ENCODE peak calls at places on chromosome 2, in six cellular contexts. One of them, this sample, is unnamed.

GRCh38 chr2:98829586-98830270 is 98.8 kb upstream of the MGAT4A start:
- DNase-seq in chondrocyte: no peak
- DNase-seq in CD8-positive, alpha-beta T cell: no peak
- DNase-seq in A549: no peak
- DNase-seq in fibroblast of the aortic adventitia: no peak
- DNase-seq in Calu3: no peak
- DNase-seq in this sample: no peak

GRCh38 chr2:186959486-186959885 is 110.5 kb upstream of the ZSWIM2 start:
- DNase-seq in chondrocyte: no peak
- DNase-seq in CD8-positive, alpha-beta T cell: no peak
- DNase-seq in A549: no peak
- DNase-seq in fibroblast of the aortic adventitia: no peak
- DNase-seq in Calu3: no peak
- DNase-seq in this sample: no peak

GRCh38 chr2:130890941-130891669 is 54.4 kb downstream of the ARHGEF4 start:
- DNase-seq in chondrocyte: no peak
- DNase-seq in CD8-positive, alpha-beta T cell: no peak
- DNase-seq in A549: no peak
- DNase-seq in fibroblast of the aortic adventitia: no peak
- DNase-seq in Calu3: no peak
- DNase-seq in this sample: no peak

GRCh38 chr2:85760371-85760770 is 6.6 kb downstream of the ATOH8 start:
- DNase-seq in chondrocyte: no peak
- DNase-seq in CD8-positive, alpha-beta T cell: no peak
- DNase-seq in A549: no peak
- DNase-seq in fibroblast of the aortic adventitia: peak; percentile 74
- DNase-seq in Calu3: no peak
- DNase-seq in this sample: no peak

GRCh38 chr2:134926231-134926931 is 7.8 kb downstream of the CCNT2 start:
- DNase-seq in chondrocyte: no peak
- DNase-seq in CD8-positive, alpha-beta T cell: no peak
- DNase-seq in A549: peak; percentile 22
- DNase-seq in fibroblast of the aortic adventitia: peak; percentile 27
- DNase-seq in Calu3: no peak
- DNase-seq in this sample: no peak

GRCh38 chr2:8135051-8135675 is 546.7 kb upstream of the ID2 start:
- DNase-seq in chondrocyte: no peak
- DNase-seq in CD8-positive, alpha-beta T cell: no peak
- DNase-seq in A549: no peak
- DNase-seq in fibroblast of the aortic adventitia: no peak
- DNase-seq in Calu3: no peak
- DNase-seq in this sample: no peak

GRCh38 chr2:30947686-30948085 is 140.4 kb upstream of the CAPN13 start:
- DNase-seq in chondrocyte: no peak
- DNase-seq in CD8-positive, alpha-beta T cell: no peak
- DNase-seq in A549: no peak
- DNase-seq in fibroblast of the aortic adventitia: no peak
- DNase-seq in Calu3: no peak
- DNase-seq in this sample: no peak

GRCh38 chr2:145752091-145752806 is 1232.3 kb upstream of the ZEB2 start:
- DNase-seq in chondrocyte: no peak
- DNase-seq in CD8-positive, alpha-beta T cell: no peak
- DNase-seq in A549: peak; percentile 64
- DNase-seq in fibroblast of the aortic adventitia: peak; percentile 94
- DNase-seq in Calu3: peak; percentile 60
- DNase-seq in this sample: peak; percentile 3

GRCh38 chr2:26605195-26605968 is 35.8 kb downstream of the CIB4 start:
- DNase-seq in chondrocyte: no peak
- DNase-seq in CD8-positive, alpha-beta T cell: no peak
- DNase-seq in A549: peak; percentile 78
- DNase-seq in fibroblast of the aortic adventitia: peak; percentile 65
- DNase-seq in Calu3: peak; percentile 66
- DNase-seq in this sample: peak; percentile 33

GRCh38 chr2:36528274-36528673 is 69.7 kb downstream of the FEZ2 start:
- DNase-seq in chondrocyte: no peak
- DNase-seq in CD8-positive, alpha-beta T cell: no peak
- DNase-seq in A549: no peak
- DNase-seq in fibroblast of the aortic adventitia: no peak
- DNase-seq in Calu3: no peak
- DNase-seq in this sample: no peak

GRCh38 chr2:79272616-79273015 is 113.1 kb upstream of the REG3A start:
- DNase-seq in chondrocyte: no peak
- DNase-seq in CD8-positive, alpha-beta T cell: no peak
- DNase-seq in A549: no peak
- DNase-seq in fibroblast of the aortic adventitia: no peak
- DNase-seq in Calu3: no peak
- DNase-seq in this sample: no peak

GRCh38 chr2:79271456-79271855 is 111.9 kb upstream of the REG3A start:
- DNase-seq in chondrocyte: no peak
- DNase-seq in CD8-positive, alpha-beta T cell: no peak
- DNase-seq in A549: no peak
- DNase-seq in fibroblast of the aortic adventitia: no peak
- DNase-seq in Calu3: no peak
- DNase-seq in this sample: no peak

GRCh38 chr2:79275863-79276262 is 116.3 kb upstream of the REG3A start:
- DNase-seq in chondrocyte: no peak
- DNase-seq in CD8-positive, alpha-beta T cell: no peak
- DNase-seq in A549: no peak
- DNase-seq in fibroblast of the aortic adventitia: no peak
- DNase-seq in Calu3: no peak
- DNase-seq in this sample: no peak

DNA sequence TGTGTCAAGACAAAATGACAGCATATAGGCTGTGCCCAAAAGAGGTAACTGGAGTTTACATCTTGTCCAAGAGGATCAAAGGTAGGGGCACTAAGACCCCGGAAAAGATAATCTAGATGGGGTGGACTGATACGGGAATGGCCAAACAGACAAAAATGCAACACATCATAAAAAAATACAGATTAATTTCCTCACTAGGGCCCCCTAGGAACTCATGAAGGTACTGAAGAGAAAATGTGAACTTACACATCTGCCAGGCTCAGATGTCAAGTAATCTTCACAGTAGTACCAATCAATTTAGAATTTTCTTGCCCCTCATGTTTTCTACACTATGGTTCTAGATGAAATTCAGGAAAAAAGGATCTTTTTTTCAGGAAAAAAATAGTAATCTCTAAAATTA is 115.6 kb upstream of the REG3A start:
- DNase-seq in chondrocyte: no peak
- DNase-seq in CD8-positive, alpha-beta T cell: no peak
- DNase-seq in A549: no peak
- DNase-seq in fibroblast of the aortic adventitia: no peak
- DNase-seq in Calu3: no peak
- DNase-seq in this sample: no peak
- TF ChIP-seq CTCF in chondrocyte: no peak
- TF ChIP-seq CTCF in CD8-positive, alpha-beta T cell: no peak
- TF ChIP-seq CTCF in A549: no peak
- TF ChIP-seq CTCF in fibroblast of the aortic adventitia: no peak
- TF ChIP-seq CTCF in Calu3: no peak
- TF ChIP-seq CTCF in this sample: peak; percentile 31

GRCh38 chr2:211447545-211447944 is 891.1 kb downstream of the CPS1 start:
- DNase-seq in chondrocyte: no peak
- DNase-seq in CD8-positive, alpha-beta T cell: no peak
- DNase-seq in A549: no peak
- DNase-seq in fibroblast of the aortic adventitia: no peak
- DNase-seq in Calu3: no peak
- DNase-seq in this sample: no peak
- TF ChIP-seq CTCF in chondrocyte: no peak
- TF ChIP-seq CTCF in CD8-positive, alpha-beta T cell: no peak
- TF ChIP-seq CTCF in A549: no peak
- TF ChIP-seq CTCF in fibroblast of the aortic adventitia: no peak
- TF ChIP-seq CTCF in Calu3: no peak
- TF ChIP-seq CTCF in this sample: no peak

GRCh38 chr2:83817511-83817910 is 641.6 kb downstream of the SUCLG1 start:
- DNase-seq in chondrocyte: no peak
- DNase-seq in CD8-positive, alpha-beta T cell: no peak
- DNase-seq in A549: peak; percentile 14
- DNase-seq in fibroblast of the aortic adventitia: peak; percentile 0
- DNase-seq in Calu3: no peak
- DNase-seq in this sample: no peak
- TF ChIP-seq CTCF in chondrocyte: peak; percentile 46
- TF ChIP-seq CTCF in CD8-positive, alpha-beta T cell: no peak
- TF ChIP-seq CTCF in A549: peak; percentile 11
- TF ChIP-seq CTCF in fibroblast of the aortic adventitia: no peak
- TF ChIP-seq CTCF in Calu3: no peak
- TF ChIP-seq CTCF in this sample: peak; percentile 58

GRCh38 chr2:231665208-231665921 is 43.0 kb upstream of the PTMA start:
- DNase-seq in chondrocyte: no peak
- DNase-seq in CD8-positive, alpha-beta T cell: no peak
- DNase-seq in A549: no peak
- DNase-seq in fibroblast of the aortic adventitia: no peak
- DNase-seq in Calu3: no peak
- DNase-seq in this sample: no peak

GRCh38 chr2:231667497-231667896 is 40.8 kb upstream of the PTMA start:
- DNase-seq in chondrocyte: no peak
- DNase-seq in CD8-positive, alpha-beta T cell: no peak
- DNase-seq in A549: no peak
- DNase-seq in fibroblast of the aortic adventitia: no peak
- DNase-seq in Calu3: no peak
- DNase-seq in this sample: no peak

GRCh38 chr2:231664727-231665126 is 43.6 kb upstream of the PTMA start:
- DNase-seq in chondrocyte: no peak
- DNase-seq in CD8-positive, alpha-beta T cell: no peak
- DNase-seq in A549: no peak
- DNase-seq in fibroblast of the aortic adventitia: no peak
- DNase-seq in Calu3: no peak
- DNase-seq in this sample: no peak

GRCh38 chr2:231667096-231667427 is 41.3 kb upstream of the PTMA start:
- DNase-seq in chondrocyte: no peak
- DNase-seq in CD8-positive, alpha-beta T cell: no peak
- DNase-seq in A549: no peak
- DNase-seq in fibroblast of the aortic adventitia: no peak
- DNase-seq in Calu3: no peak
- DNase-seq in this sample: no peak

DNA sequence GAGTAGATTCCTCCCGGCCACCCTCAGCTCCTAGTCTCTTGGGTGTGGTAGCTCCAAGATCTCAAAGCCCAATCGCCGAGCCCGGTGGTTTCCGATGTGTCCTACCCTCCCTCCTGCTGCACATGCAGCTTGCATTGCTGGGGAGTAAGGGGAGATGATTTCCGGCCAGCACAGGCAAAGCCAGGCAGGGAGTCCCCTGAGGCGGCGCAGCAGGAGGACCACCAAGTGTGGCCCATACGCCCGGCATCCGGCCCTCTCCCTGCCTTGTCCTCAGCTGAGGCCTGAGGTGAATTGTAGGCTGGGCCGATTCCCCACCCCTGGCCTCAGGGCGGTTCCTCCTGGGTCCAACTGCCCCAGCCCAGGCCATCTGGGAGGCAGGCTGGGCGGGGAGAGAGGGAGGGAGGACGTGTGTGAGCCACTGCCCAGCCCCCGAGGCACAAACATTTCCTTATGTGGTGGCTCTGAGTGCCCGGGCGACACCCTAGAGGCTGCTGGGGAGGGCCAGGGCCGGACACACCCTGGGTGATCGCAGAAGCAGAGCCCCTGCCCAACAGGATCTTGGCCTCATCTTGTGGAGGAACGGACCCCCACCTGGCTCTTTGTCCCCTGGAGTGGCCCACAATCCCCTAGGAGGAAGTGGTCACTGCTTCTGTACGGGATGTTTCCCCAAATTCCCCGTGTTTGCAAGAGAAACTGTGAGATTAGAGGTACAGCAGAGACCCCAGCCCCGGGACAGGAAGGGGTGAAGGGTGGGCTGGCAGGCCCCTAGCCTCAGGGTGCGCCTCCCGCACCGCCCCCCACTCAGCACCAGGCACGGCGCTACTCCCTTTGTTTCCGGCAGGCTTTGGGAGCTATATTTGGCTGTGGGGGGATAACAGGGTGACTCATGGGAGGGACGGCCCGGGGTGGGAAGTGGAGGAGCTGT is 41.9 kb upstream of the PTMA start:
- DNase-seq in chondrocyte: no peak
- DNase-seq in CD8-positive, alpha-beta T cell: no peak
- DNase-seq in A549: peak; percentile 97
- DNase-seq in fibroblast of the aortic adventitia: peak; percentile 84
- DNase-seq in Calu3: peak; percentile 97
- DNase-seq in this sample: peak; percentile 62
- TF ChIP-seq CTCF in chondrocyte: peak; percentile 37
- TF ChIP-seq CTCF in CD8-positive, alpha-beta T cell: no peak
- TF ChIP-seq CTCF in A549: no peak
- TF ChIP-seq CTCF in fibroblast of the aortic adventitia: peak; percentile 1
- TF ChIP-seq CTCF in Calu3: no peak
- TF ChIP-seq CTCF in this sample: no peak

GRCh38 chr2:46490521-46491141 is 11.3 kb downstream of the TMEM247 start:
- DNase-seq in chondrocyte: no peak
- DNase-seq in CD8-positive, alpha-beta T cell: no peak
- DNase-seq in A549: no peak
- DNase-seq in fibroblast of the aortic adventitia: peak; percentile 58
- DNase-seq in Calu3: peak; percentile 30
- DNase-seq in this sample: peak; percentile 42
- TF ChIP-seq CTCF in chondrocyte: no peak
- TF ChIP-seq CTCF in CD8-positive, alpha-beta T cell: no peak
- TF ChIP-seq CTCF in A549: no peak
- TF ChIP-seq CTCF in fibroblast of the aortic adventitia: no peak
- TF ChIP-seq CTCF in Calu3: no peak
- TF ChIP-seq CTCF in this sample: no peak

GRCh38 chr2:151508519-151508918 is 98.8 kb downstream of the RIF1 start:
- DNase-seq in chondrocyte: no peak
- DNase-seq in CD8-positive, alpha-beta T cell: no peak
- DNase-seq in A549: no peak
- DNase-seq in fibroblast of the aortic adventitia: no peak
- DNase-seq in Calu3: no peak
- DNase-seq in this sample: no peak

DNA sequence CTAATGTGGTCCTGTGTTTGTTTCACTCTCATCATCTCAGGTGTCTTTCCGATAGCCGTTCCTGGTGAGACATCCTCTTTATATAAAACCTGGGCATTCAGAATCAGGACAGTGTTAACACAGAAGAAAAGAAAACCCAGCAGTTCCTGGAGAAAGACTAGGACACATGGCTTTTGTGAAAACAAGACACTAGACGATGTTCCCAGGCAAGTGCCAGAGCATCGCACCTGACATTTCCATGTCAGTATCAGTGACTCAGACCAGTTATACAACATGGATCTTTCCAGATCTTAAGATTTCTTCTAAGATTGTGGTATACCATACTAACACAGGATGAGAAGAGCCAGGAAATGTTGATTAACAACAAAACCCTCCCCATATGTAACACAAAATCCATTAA is 96.5 kb downstream of the RIF1 start:
- DNase-seq in chondrocyte: no peak
- DNase-seq in CD8-positive, alpha-beta T cell: no peak
- DNase-seq in A549: no peak
- DNase-seq in fibroblast of the aortic adventitia: no peak
- DNase-seq in Calu3: no peak
- DNase-seq in this sample: no peak
- TF ChIP-seq CTCF in chondrocyte: no peak
- TF ChIP-seq CTCF in CD8-positive, alpha-beta T cell: no peak
- TF ChIP-seq CTCF in A549: no peak
- TF ChIP-seq CTCF in fibroblast of the aortic adventitia: no peak
- TF ChIP-seq CTCF in Calu3: no peak
- TF ChIP-seq CTCF in this sample: no peak

GRCh38 chr2:5365871-5366461 is 326.2 kb upstream of the SOX11 start:
- DNase-seq in chondrocyte: no peak
- DNase-seq in CD8-positive, alpha-beta T cell: no peak
- DNase-seq in A549: peak; percentile 58
- DNase-seq in fibroblast of the aortic adventitia: no peak
- DNase-seq in Calu3: peak; percentile 45
- DNase-seq in this sample: peak; percentile 87
- TF ChIP-seq CTCF in chondrocyte: peak; percentile 98
- TF ChIP-seq CTCF in CD8-positive, alpha-beta T cell: no peak
- TF ChIP-seq CTCF in A549: no peak
- TF ChIP-seq CTCF in fibroblast of the aortic adventitia: peak; percentile 17
- TF ChIP-seq CTCF in Calu3: peak; percentile 43
- TF ChIP-seq CTCF in this sample: peak; percentile 93